ENCODE peak calls at places on chromosomes 6 and 20, in ten cellular contexts. T is activated CD8-positive, alpha-beta T cell treated with anti-CD3 and anti-CD28 coated beads for 36 hours; F is lower lobe of right lung; Z is activated CD4-positive, alpha-beta T cell treated with anti-CD3 and anti-CD28 coated beads for 36 hours; W is upper lobe of right lung; O is activated naive CD4-positive, alpha-beta T cell treated with anti-CD3 and anti-CD28 coated beads, Interleukin-2, amount 50 U/mL, for 72 hours; L is central memory CD8-positive, alpha-beta T cell; X is left ventricle myocardium superior; C is CD4-positive, alpha-beta T cell; I is natural killer cell treated with Interleukin-12 subunit alpha and Interleukin-12 subunit beta and Interleukin-15 and Interleukin-18, amount 100 ng/mL, for 72 hours. M is an unnamed sample.

GRCh38 chr20:62193079-62194025 is 10.5 kb downstream of the MTG2 start:
- ATAC-seq in T (no peak), F (no peak), Z (no peak), W (no peak), O (no peak), L (no peak), X (no peak), C (no peak), I (no peak), M (no peak)

GRCh38 chr6:85111481-85112001 is 338.3 kb upstream of the NT5E start:
- ATAC-seq in T (no peak), F (no peak), Z (no peak), W (no peak), O (no peak), L (no peak), X (peak; percentile 26), C (no peak), I (no peak), M (no peak)

GRCh38 chr20:2140561-2140960 is 38.9 kb downstream of the STK35 start:
- ATAC-seq in T (no peak), F (peak; percentile 62), Z (no peak), W (peak; percentile 64), O (no peak), L (no peak), X (peak; percentile 89), C (no peak), I (no peak), M (no peak)

GRCh38 chr6:56932891-56933473 is 21.9 kb upstream of the BEND6 start:
- ATAC-seq in T (no peak), F (no peak), Z (no peak), W (no peak), O (no peak), L (no peak), X (no peak), C (no peak), I (no peak), M (no peak)

GRCh38 chr6:63858691-63859090 is 223.1 kb downstream of the PHF3 start:
- ATAC-seq in T (no peak), F (no peak), Z (no peak), W (no peak), O (no peak), L (no peak), X (peak; percentile 90), C (no peak), I (no peak), M (no peak)

GRCh38 chr6:119322034-119322433 is 27.5 kb downstream of the MAN1A1 start:
- ATAC-seq in T (no peak), F (no peak), Z (peak; percentile 12), W (peak; percentile 71), O (no peak), L (no peak), X (peak; percentile 19), C (no peak), I (no peak), M (no peak)

GRCh38 chr6:44152109-44152461 is 6.5 kb upstream of the CAPN11 start:
- ATAC-seq in T (no peak), F (no peak), Z (no peak), W (no peak), O (no peak), L (no peak), X (no peak), C (peak; percentile 13), I (no peak), M (no peak)

GRCh38 chr6:126077810-126078791 is 91.8 kb downstream of the TRMT11 start:
- ATAC-seq in T (no peak), F (peak; percentile 79), Z (no peak), W (peak; percentile 57), O (no peak), L (no peak), X (no peak), C (no peak), I (no peak), M (no peak)

GRCh38 chr6:41785689-41786450 is 1.6 kb upstream of the TOMM6 start:
- ATAC-seq in T (no peak), F (no peak), Z (no peak), W (no peak), O (no peak), L (no peak), X (peak; percentile 11), C (no peak), I (no peak), M (no peak)

GRCh38 chr6:13302751-13303667 is 25.3 kb downstream of the TBC1D7 start:
- ATAC-seq in T (peak; percentile 92), F (peak; percentile 92), Z (peak; percentile 95), W (peak; percentile 88), O (peak; percentile 97), L (peak; percentile 91), X (peak; percentile 73), C (peak; percentile 81), I (peak; percentile 93), M (peak; percentile 97)

GRCh38 chr6:31614674-31615578 is at the start of gene AIF1:
- ATAC-seq in T (no peak), F (peak; percentile 40), Z (no peak), W (peak; percentile 70), O (no peak), L (no peak), X (peak; percentile 26), C (no peak), I (no peak), M (no peak)

GRCh38 chr6:27288136-27289044 is 23.7 kb downstream of the POM121L2 start:
- ATAC-seq in T (no peak), F (no peak), Z (no peak), W (no peak), O (no peak), L (no peak), X (no peak), C (no peak), I (no peak), M (no peak)

GRCh38 chr6:157912326-157912725 is 69.3 kb upstream of the SYNJ2 start:
- ATAC-seq in T (no peak), F (no peak), Z (no peak), W (no peak), O (no peak), L (no peak), X (no peak), C (no peak), I (no peak), M (no peak)

GRCh38 chr20:64119681-64120341 is 12.4 kb upstream of the NPBWR2 start:
- ATAC-seq in T (peak; percentile 17), F (peak; percentile 25), Z (peak; percentile 25), W (no peak), O (peak; percentile 48), L (no peak), X (no peak), C (no peak), I (peak; percentile 22), M (peak; percentile 34)

GRCh38 chr6:157613011-157613522 is 210.0 kb upstream of the SNX9 start:
- ATAC-seq in T (peak; percentile 39), F (no peak), Z (peak; percentile 65), W (no peak), O (peak; percentile 38), L (no peak), X (no peak), C (no peak), I (no peak), M (no peak)

GRCh38 chr6:121756643-121757042 is 321.2 kb downstream of the GJA1 start:
- ATAC-seq in T (no peak), F (no peak), Z (no peak), W (no peak), O (no peak), L (no peak), X (no peak), C (no peak), I (no peak), M (no peak)

GRCh38 chr6:157813191-157813590 is 9.9 kb upstream of the SNX9 start:
- ATAC-seq in T (peak; percentile 63), F (peak; percentile 61), Z (no peak), W (peak; percentile 53), O (no peak), L (no peak), X (peak; percentile 88), C (no peak), I (no peak), M (no peak)

GRCh38 chr6:135638108-135638507 is 140.6 kb upstream of the AHI1 start:
- ATAC-seq in T (no peak), F (no peak), Z (peak; percentile 24), W (no peak), O (no peak), L (no peak), X (no peak), C (no peak), I (no peak), M (peak; percentile 16)

GRCh38 chr6:34657307-34657978 is 39.1 kb downstream of the ILRUN start:
- ATAC-seq in T (no peak), F (peak; percentile 75), Z (no peak), W (peak; percentile 81), O (no peak), L (no peak), X (peak; percentile 78), C (peak; percentile 37), I (peak; percentile 28), M (peak; percentile 6)

M was measured in activated T-helper 17 cell treated with anti-CD3 and anti-CD28 coated beads, Interleukin-2, amount 50 U/mL, for 72 hours.